ENCODE peak calls at places on chromosomes 13 and 19, in ten cellular contexts. Q is upper lobe of right lung, D is heart right ventricle, K is lower lobe of right lung, B is A549, V is PC-3, O is bronchial epithelial cell, U is left ventricle myocardium inferior, L is fibroblast of lung, G is choroid plexus epithelial cell. Y is an unnamed sample.

GRCh38 chr13:49584771-49585182 is 581 bp downstream of the RCBTB1 start:
- DNase-seq in K (no peak), V (peak), B (no peak), G (peak), L (no peak), Q (no peak), D (no peak), U (no peak), O (no peak), Y (no peak)

GRCh38 chr13:64725492-64725891 is 2504.6 kb downstream of the PCDH9 start:
- DNase-seq in G (no peak), O (no peak), Q (no peak), K (no peak), V (no peak), L (no peak), D (no peak), B (no peak), U (no peak), Y (no peak)

GRCh38 chr19:31531326-31531725 is 182.1 kb upstream of the TSHZ3 start:
- DNase-seq in V (no peak), Q (no peak), D (no peak), G (no peak), B (no peak), L (no peak), O (no peak), K (no peak), U (no peak), Y (no peak)

GRCh38 chr13:113903912-113904311 is 40.0 kb upstream of the GAS6 start:
- DNase-seq in U (no peak), K (no peak), V (no peak), D (no peak), G (no peak), Q (no peak), O (no peak), B (no peak), L (no peak), Y (no peak)

GRCh38 chr19:12047868-12048267 is 4.9 kb downstream of the ZNF878 start:
- DNase-seq in U (no peak), B (no peak), L (no peak), D (no peak), G (no peak), Q (no peak), K (no peak), V (peak), O (no peak), Y (no peak)

GRCh38 chr13:29805994-29806748 is 44.2 kb downstream of the UBL3 start:
- DNase-seq in O (no peak), V (no peak), U (no peak), G (no peak), K (no peak), Q (no peak), D (no peak), L (no peak), B (no peak), Y (no peak)

GRCh38 chr13:88908896-88909535 is 1237.8 kb downstream of the SLITRK5 start:
- DNase-seq in B (no peak), D (no peak), V (no peak), G (no peak), Q (no peak), O (peak), L (peak), K (no peak), U (no peak), Y (peak)

GRCh38 chr13:78589206-78589605 is 14.1 kb downstream of the POU4F1 start:
- DNase-seq in O (no peak), K (no peak), L (peak), G (no peak), D (peak), Q (no peak), V (peak), B (no peak), U (peak), Y (no peak)

GRCh38 chr13:94710081-94710809 is 2.1 kb downstream of the SOX21 start:
- DNase-seq in Q (no peak), B (no peak), L (no peak), V (peak), U (no peak), D (no peak), O (no peak), G (no peak), K (no peak), Y (no peak)

GRCh38 chr13:94712287-94712811 is at the start of gene SOX21:
- DNase-seq in Q (no peak), B (no peak), G (no peak), K (no peak), D (no peak), V (peak), U (no peak), O (no peak), L (peak), Y (no peak)

GRCh38 chr13:94711561-94712286 is 621 bp downstream of the SOX21 start:
- DNase-seq in G (peak), Q (peak), U (no peak), L (peak), B (no peak), K (no peak), O (no peak), D (no peak), V (peak), Y (no peak)

GRCh38 chr13:94708971-94709614 is 3.3 kb downstream of the SOX21 start:
- DNase-seq in L (no peak), K (no peak), Q (no peak), G (no peak), V (no peak), B (no peak), D (no peak), U (no peak), O (no peak), Y (no peak)

DNA sequence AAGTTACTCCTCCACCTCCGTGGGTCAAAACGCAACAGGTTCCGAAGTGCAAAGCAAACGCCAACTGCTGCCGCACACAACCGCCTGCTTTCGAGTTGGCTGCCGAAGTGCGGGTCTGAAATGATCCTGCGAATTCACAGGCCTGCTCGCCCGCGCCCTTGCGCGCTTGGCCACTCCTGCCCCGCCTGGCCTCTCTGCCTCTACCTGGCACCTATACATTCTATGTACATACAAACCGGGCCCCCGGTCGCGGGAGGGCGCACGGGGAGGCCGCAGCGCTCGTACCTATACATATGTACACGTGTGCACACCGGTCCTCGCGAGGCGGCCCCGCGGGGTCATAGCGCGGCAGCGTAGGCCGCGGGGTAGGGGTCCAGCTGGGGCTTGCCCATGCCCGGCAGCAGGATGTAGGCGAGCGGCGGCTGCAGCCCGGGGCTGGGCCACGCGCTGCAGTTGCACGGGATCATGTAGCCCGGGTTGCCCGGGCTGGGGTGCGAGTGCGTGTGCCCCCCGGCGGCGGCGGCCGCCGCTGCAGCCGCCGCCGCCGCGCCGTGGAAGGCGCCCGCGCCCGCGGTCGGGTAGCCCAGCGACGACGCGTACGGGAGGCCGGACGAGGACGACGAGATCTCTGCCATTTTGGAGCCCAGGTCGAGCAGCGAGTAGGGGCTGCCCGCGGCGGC is 1.3 kb downstream of the SOX21 start:
- DNase-seq in K (no peak), B (peak), O (no peak), U (no peak), D (no peak), V (peak), G (no peak), L (no peak), Q (peak), Y (no peak)
- TF ChIP-seq CTCF in K (no peak), B (peak), O (no peak), U (peak), D (no peak), V (peak), G (no peak), L (no peak), Q (no peak), Y (no peak)

DNA sequence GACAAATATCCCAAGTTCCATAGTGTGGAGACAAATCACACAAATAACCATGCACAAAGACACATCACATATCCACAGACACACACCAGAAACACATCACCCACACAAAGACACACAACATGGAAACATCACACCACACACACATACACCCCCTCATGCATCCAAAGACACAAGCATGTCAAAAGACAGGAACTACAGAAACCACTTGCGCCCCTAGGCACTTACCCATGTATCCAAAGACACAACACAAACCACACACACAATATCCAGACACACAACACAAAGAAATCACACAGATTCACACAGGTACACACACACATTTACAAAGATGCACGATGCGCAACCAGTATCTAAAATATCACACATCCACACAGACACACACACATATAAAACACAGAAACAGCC is 901 bp downstream of the DPF1 start:
- DNase-seq in V (no peak), Q (no peak), U (no peak), K (no peak), G (no peak), D (no peak), O (no peak), B (no peak), L (no peak), Y (no peak)
- H3K4me3 ChIP-seq in V (peak), Q (no peak), U (no peak), K (no peak), G (no peak), D (peak), O (no peak), B (no peak), L (peak), Y (no peak)

DNA sequence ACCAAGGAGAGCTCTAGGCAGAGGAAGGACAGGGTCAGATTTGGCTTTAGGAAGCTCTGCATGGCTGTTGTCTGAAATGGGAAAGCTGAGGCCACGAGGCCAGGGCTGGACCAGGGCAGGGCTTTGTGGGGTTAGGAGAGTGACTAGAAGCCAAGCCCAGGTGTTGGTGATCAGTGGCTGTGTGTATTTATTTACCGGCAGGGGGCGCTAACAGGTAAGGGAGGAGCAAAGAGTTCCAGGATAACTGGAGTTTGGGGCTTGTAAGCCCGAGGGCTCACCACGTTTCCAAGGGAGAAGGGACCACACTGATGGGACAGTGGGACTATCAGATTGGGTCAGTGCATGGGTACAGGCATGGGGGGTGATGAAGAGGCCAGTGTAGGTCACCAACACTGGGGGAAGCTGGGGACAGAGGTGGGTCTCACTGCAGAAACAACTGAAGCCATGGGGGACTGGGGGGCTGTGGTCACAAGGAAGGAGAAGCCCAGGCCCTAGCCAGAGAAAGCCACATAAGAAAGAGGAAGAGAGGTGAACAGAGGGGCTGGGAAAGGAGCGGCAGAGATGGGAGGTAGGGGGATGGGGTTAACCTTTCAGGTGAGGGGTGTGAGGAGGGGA is 3.9 kb downstream of the TMEM147 start:
- DNase-seq in D (no peak), Q (no peak), B (peak), L (peak), K (no peak), G (peak), O (peak), V (peak), U (no peak), Y (no peak)
- TF ChIP-seq CTCF in D (peak), Q (peak), B (peak), L (peak), K (peak), G (peak), O (peak), V (peak), U (peak), Y (peak)

GRCh38 chr19:1408300-1409203 is 1.2 kb downstream of the DAZAP1 start:
- DNase-seq in Q (peak), G (peak), K (peak), D (peak), O (no peak), U (peak), V (peak), L (peak), B (no peak), Y (no peak)

GRCh38 chr19:1409204-1410005 is 2.0 kb downstream of the DAZAP1 start:
- DNase-seq in K (no peak), L (no peak), D (no peak), Q (peak), G (no peak), O (no peak), U (no peak), B (no peak), V (no peak), Y (no peak)

GRCh38 chr19:1410789-1411188 is 3.4 kb downstream of the DAZAP1 start:
- DNase-seq in G (no peak), U (no peak), Q (no peak), V (no peak), K (no peak), L (no peak), O (no peak), D (no peak), B (no peak), Y (no peak)

GRCh38 chr19:1411255-1412191 is 4.1 kb downstream of the DAZAP1 start:
- DNase-seq in D (peak), K (no peak), O (no peak), G (no peak), L (peak), B (no peak), U (peak), V (no peak), Q (no peak), Y (peak)

DNA sequence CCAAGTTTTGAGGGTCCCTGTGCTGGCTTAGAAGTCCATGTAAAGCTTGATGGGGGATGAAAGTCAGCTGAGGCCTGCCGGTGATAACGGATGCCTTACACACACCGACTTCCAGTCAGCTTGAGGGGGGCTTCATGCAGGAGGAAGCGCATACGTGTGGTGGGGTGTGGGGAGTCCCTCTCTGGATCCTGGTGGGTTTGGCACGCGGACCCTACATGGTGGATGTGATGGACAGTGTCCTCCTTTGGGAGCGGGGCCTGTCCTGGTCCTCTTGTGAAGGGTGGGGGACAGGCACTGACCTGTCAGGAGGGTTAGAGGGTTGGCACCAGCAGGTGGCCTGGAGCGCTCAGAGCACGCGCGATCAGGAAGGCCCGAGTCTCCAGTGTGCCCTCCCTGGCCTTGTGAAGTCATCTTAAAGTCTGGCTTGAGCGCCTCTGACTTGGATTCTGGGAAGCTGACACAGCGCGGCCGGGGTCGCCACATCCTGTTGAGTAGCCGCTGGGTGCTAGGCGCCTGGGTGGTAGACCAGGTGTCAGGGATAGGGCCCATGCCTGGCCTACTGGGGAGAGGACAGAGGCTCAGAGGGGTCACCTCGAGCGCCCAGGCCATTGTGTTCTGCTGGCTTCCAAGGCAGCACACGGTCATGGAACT is 2.9 kb downstream of the DAZAP1 start:
- DNase-seq in K (no peak), U (no peak), B (no peak), Q (no peak), D (no peak), O (no peak), G (peak), L (peak), V (peak), Y (no peak)
- H3K4me3 ChIP-seq in K (peak), U (peak), B (no peak), Q (peak), D (peak), O (no peak), G (peak), L (peak), V (peak), Y (peak)

GRCh38 chr19:48861313-48861712 is 7.1 kb downstream of the PLEKHA4 start:
- DNase-seq in Q (no peak), G (no peak), D (no peak), L (no peak), V (no peak), K (no peak), O (no peak), B (no peak), U (no peak), Y (no peak)
- TF ChIP-seq CTCF in Q (no peak), G (no peak), D (no peak), L (no peak), V (no peak), K (no peak), O (no peak), B (no peak), U (no peak), Y (no peak)

GRCh38 chr19:14368011-14368513 is 13.2 kb upstream of the ADGRE5 start:
- DNase-seq in L (no peak), K (no peak), V (no peak), Q (no peak), G (no peak), D (no peak), B (no peak), U (no peak), O (no peak), Y (no peak)
- H3K4me3 ChIP-seq in L (no peak), K (no peak), V (no peak), Q (no peak), G (no peak), D (no peak), B (no peak), U (no peak), O (no peak), Y (no peak)

DNA sequence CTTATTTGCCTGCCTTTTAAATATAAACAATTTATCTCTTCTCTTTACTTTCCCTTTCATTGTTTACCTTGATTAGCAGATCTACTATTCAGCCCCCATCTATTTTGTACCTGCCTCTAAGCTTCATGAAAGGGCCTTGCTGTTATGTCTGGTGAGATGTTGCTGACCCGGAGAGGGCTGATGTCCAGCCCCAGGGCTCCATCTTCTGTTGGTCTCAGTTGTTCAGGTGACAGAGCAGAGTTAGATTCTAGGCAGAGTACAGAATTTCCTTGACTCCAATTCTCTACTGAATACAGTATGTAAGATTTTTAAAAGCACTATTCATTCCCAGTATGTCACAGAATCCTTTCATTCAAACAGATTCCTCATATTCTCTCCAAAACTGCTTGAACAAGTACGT is 158.9 kb downstream of the GPC5 start:
- DNase-seq in Q (no peak), K (no peak), G (no peak), B (no peak), D (no peak), L (no peak), O (no peak), V (no peak), U (no peak), Y (no peak)
- TF ChIP-seq CTCF in Q (no peak), K (no peak), G (no peak), B (no peak), D (no peak), L (no peak), O (no peak), V (no peak), U (no peak), Y (no peak)

Y was measured in retinal pigment epithelial cell.